ENCODE peak calls at places on chromosomes 12 and 14, in six cellular contexts. C, N, Z, K, J and L are unnamed samples.

GRCh38 chr12:18387706-18388105 is 126.4 kb downstream of the PIK3C2G start:
- DNase-seq in C (no peak), N (no peak), Z (no peak), K (no peak), J (no peak), L (no peak)

GRCh38 chr14:74630881-74631690 is 19.0 kb upstream of the LTBP2 start:
- DNase-seq in C (no peak), N (no peak), Z (peak; percentile 22), K (no peak), J (no peak), L (peak; percentile 73)

GRCh38 chr14:43116341-43116740 is 1390.7 kb downstream of the FSCB start:
- DNase-seq in C (no peak), N (no peak), Z (no peak), K (no peak), J (no peak), L (no peak)

GRCh38 chr12:45725631-45726593 is 3.6 kb upstream of the ARID2 start:
- DNase-seq in C (no peak), N (no peak), Z (no peak), K (peak; percentile 32), J (peak; percentile 64), L (no peak)

GRCh38 chr12:131274061-131274460 is 320.4 kb downstream of the ADGRD1 start:
- DNase-seq in C (no peak), N (no peak), Z (no peak), K (no peak), J (no peak), L (no peak)

GRCh38 chr12:34625116-34625515 is 602.8 kb downstream of the ALG10 start:
- DNase-seq in C (no peak), N (no peak), Z (no peak), K (peak; percentile 12), J (no peak), L (no peak)

GRCh38 chr12:121776190-121777098 is 17.0 kb downstream of the RHOF start:
- DNase-seq in C (peak; percentile 78), N (peak; percentile 74), Z (peak; percentile 71), K (peak; percentile 91), J (peak; percentile 80), L (peak; percentile 84)

GRCh38 chr12:90253674-90254181 is 545.1 kb upstream of the ATP2B1 start:
- DNase-seq in C (peak; percentile 16), N (peak; percentile 79), Z (no peak), K (no peak), J (no peak), L (peak; percentile 92)

GRCh38 chr12:90978117-90978770 is 23.3 kb upstream of the CCER1 start:
- DNase-seq in C (no peak), N (no peak), Z (peak; percentile 21), K (no peak), J (no peak), L (no peak)

GRCh38 chr14:106268013-106268727 is 741.8 kb downstream of the TMEM121 start:
- DNase-seq in C (peak; percentile 24), N (no peak), Z (no peak), K (peak; percentile 72), J (peak; percentile 82), L (no peak)

GRCh38 chr12:53201170-53201541 is 5.9 kb downstream of the ITGB7 start:
- DNase-seq in C (no peak), N (no peak), Z (no peak), K (no peak), J (no peak), L (no peak)

GRCh38 chr14:71529855-71530254 is 402.4 kb upstream of the RGS6 start:
- DNase-seq in C (no peak), N (peak; percentile 77), Z (peak; percentile 22), K (no peak), J (no peak), L (no peak)

GRCh38 chr12:3138896-3139590 is 61.9 kb downstream of the TSPAN9 start:
- DNase-seq in C (no peak), N (no peak), Z (no peak), K (no peak), J (no peak), L (no peak)

GRCh38 chr12:75820848-75821578 is 210.6 kb downstream of the PHLDA1 start:
- DNase-seq in C (no peak), N (peak; percentile 66), Z (peak; percentile 35), K (no peak), J (no peak), L (peak; percentile 56)

GRCh38 chr14:50475460-50475859 is 56.9 kb downstream of the MAP4K5 start:
- DNase-seq in C (no peak), N (no peak), Z (no peak), K (peak; percentile 61), J (no peak), L (no peak)

GRCh38 chr12:240566-240965 is 22.1 kb downstream of the SLC6A13 start:
- DNase-seq in C (no peak), N (no peak), Z (no peak), K (no peak), J (no peak), L (no peak)

GRCh38 chr12:127176804-127177203 is 1090.2 kb upstream of the TMEM132C start:
- DNase-seq in C (no peak), N (no peak), Z (no peak), K (no peak), J (no peak), L (no peak)

GRCh38 chr12:107436376-107436775 is 249.2 kb upstream of the PWP1 start:
- DNase-seq in C (no peak), N (no peak), Z (no peak), K (no peak), J (no peak), L (no peak)

GRCh38 chr14:21267431-21267845 is 1.8 kb downstream of the HNRNPC start:
- DNase-seq in C (no peak), N (no peak), Z (no peak), K (no peak), J (no peak), L (no peak)

GRCh38 chr12:62519043-62519442 is 52.4 kb downstream of the MON2 start:
- DNase-seq in C (no peak), N (peak; percentile 25), Z (peak; percentile 19), K (no peak), J (no peak), L (no peak)

GRCh38 chr12:28611115-28611435 is 420.8 kb downstream of the CCDC91 start:
- DNase-seq in C (no peak), N (peak; percentile 33), Z (no peak), K (no peak), J (no peak), L (no peak)

GRCh38 chr14:91258021-91258618 is 13.6 kb upstream of the GPR68 start:
- DNase-seq in C (no peak), N (no peak), Z (peak; percentile 56), K (no peak), J (no peak), L (peak; percentile 66)

GRCh38 chr12:96889273-96889933 is 17.7 kb upstream of the NEDD1 start:
- DNase-seq in C (no peak), N (no peak), Z (no peak), K (no peak), J (no peak), L (no peak)

GRCh38 chr12:12822886-12823285 is 9.7 kb downstream of the DDX47 start:
- DNase-seq in C (no peak), N (no peak), Z (no peak), K (no peak), J (no peak), L (no peak)

GRCh38 chr12:61546296-61546695 is 713.9 kb upstream of the USP15 start:
- DNase-seq in C (no peak), N (no peak), Z (no peak), K (no peak), J (no peak), L (no peak)

DNA sequence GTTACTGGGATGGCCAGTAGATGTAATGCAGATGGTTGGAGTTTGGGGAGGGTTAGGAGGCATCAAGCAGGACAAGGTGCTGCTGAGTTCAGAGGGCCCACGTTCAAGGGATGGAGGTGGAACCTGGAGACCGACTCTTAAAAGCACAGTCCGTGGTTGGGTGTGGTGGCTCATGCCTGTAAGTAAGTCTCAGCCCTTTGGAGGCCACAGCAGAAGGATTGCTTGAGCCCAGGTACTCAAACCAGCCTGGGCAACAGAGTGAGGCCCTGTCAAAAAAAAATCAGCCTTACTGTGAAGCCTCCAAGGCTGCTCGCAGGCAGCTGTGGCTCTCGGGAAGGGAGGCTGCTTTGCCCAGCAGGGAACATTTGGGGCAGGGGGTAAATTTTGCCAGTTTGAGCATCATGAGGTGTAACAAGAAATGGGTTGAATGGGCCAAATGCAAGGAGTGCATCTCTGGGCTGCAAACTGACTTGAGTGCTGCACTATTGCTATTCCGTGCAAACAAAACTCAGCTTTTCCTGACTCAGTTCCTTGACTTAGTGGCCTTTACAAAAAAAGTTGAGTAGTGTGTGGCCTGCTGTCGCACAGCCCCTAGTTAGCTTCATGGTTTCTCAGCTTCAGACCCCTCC is 55.0 kb downstream of the ANAPC7 start:
- DNase-seq in C (no peak), N (no peak), Z (no peak), K (no peak), J (no peak), L (no peak)
- H3K36me3 ChIP-seq in C (peaks cover 41% of the 10 kb centered on the region), N (peaks cover 78% of the 10 kb centered on the region), Z (no peaks in the 10 kb centered on the region), K (peaks cover 71% of the 10 kb centered on the region), J (peaks cover 50% of the 10 kb centered on the region), L (peaks cover 81% of the 10 kb centered on the region)

GRCh38 chr12:57139796-57140649 is 7.4 kb downstream of the LRP1-AS start:
- DNase-seq in C (no peak), N (peak; percentile 34), Z (peak; percentile 35), K (no peak), J (no peak), L (no peak)
- H3K4me1 ChIP-seq in C (no peaks in the 10 kb centered on the region), N (peaks cover 27% of the 10 kb centered on the region), Z (peaks cover 13% of the 10 kb centered on the region), K (no peaks in the 10 kb centered on the region), J (no peaks in the 10 kb centered on the region), L (no peaks in the 10 kb centered on the region)

GRCh38 chr14:22526744-22527143 is 62.3 kb downstream of the DAD1 start:
- DNase-seq in C (no peak), N (no peak), Z (no peak), K (no peak), J (no peak), L (no peak)
- H3K36me3 ChIP-seq in C (peaks cover 48% of the 10 kb centered on the region), N (no peaks in the 10 kb centered on the region), Z (no peaks in the 10 kb centered on the region), K (no peaks in the 10 kb centered on the region), J (peaks cover 34% of the 10 kb centered on the region), L (no peaks in the 10 kb centered on the region)

DNA sequence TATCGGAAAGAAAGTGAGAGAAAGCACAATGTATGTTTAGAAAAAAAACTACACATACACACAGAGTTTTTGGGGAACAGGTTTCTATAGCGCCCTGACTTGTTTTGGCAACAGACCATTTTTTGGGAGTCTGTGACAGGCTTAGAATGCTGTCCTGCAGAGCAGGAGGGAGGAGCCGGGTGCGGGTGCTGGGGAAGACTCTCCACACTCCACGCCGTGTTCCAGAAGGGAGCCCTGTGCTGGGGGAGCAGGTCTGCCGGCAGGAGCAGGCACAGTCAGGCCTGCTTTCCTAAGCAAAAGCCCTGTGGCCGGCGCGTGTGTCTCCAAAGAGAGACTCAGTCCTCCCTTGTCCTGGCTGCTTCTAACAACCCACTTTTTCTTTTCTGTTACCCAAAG is 26.5 kb downstream of the CD9 start:
- DNase-seq in C (no peak), N (peak; percentile 47), Z (peak; percentile 61), K (no peak), J (no peak), L (peak; percentile 81)
- H3K4me1 ChIP-seq in C (peaks cover 6% of the 10 kb centered on the region), N (peaks cover 94% of the 10 kb centered on the region), Z (peaks cover 65% of the 10 kb centered on the region), K (no peaks in the 10 kb centered on the region), J (peaks cover 18% of the 10 kb centered on the region), L (peaks cover 79% of the 10 kb centered on the region)